ENCODE peak calls at places on chromosome 14, in five cellular contexts. A is G401; L is A549; K is cardiac fibroblast; U is stimulated activated CD4-positive, alpha-beta T cell treated with anti-CD3 and anti-CD28 coated beads, Interleukin-1b, Interleukin-23, amount 100 ng/mL, for 24 hours. Z is an unnamed sample.

GRCh38 chr14:99191663-99192621 is 80.1 kb downstream of the BCL11B start:
- DNase-seq in A (peak), K (peak), L (no peak), U (no peak), Z (peak)

GRCh38 chr14:67541448-67542387 is 8.6 kb downstream of the PLEKHH1 start:
- DNase-seq in U (no peak), L (no peak), K (no peak), A (no peak), Z (no peak)

GRCh38 chr14:52926994-52927393 is 23.9 kb downstream of the FERMT2 start:
- DNase-seq in A (no peak), K (peak), L (no peak), U (no peak), Z (no peak)

GRCh38 chr14:65190312-65190711 is 88.0 kb upstream of the MAX start:
- DNase-seq in L (no peak), A (no peak), U (no peak), K (no peak), Z (no peak)

GRCh38 chr14:50377671-50378070 is 19.0 kb downstream of the CDKL1 start:
- DNase-seq in L (no peak), K (no peak), A (no peak), U (no peak), Z (no peak)

GRCh38 chr14:68784298-68784910 is 8.5 kb downstream of the ZFP36L1 start:
- DNase-seq in K (peak), A (no peak), L (peak), U (no peak), Z (no peak)

GRCh38 chr14:102593841-102594170 is 1.4 kb downstream of the RCOR1 start:
- DNase-seq in A (peak), L (no peak), K (peak), U (no peak), Z (no peak)

GRCh38 chr14:106442857-106443256 is 916.5 kb downstream of the TMEM121 start:
- DNase-seq in U (peak), L (no peak), A (no peak), K (no peak), Z (no peak)